ENCODE peak calls at places on chromosome 1, in five cellular contexts. H, V, A, D and G are unnamed samples.

GRCh38 chr1:112304151-112304550 is 91.9 kb upstream of the CTTNBP2NL start:
- DNase-seq in H (no peak), D (no peak), A (no peak), V (no peak), G (no peak)

GRCh38 chr1:183570451-183570850 is 19.8 kb downstream of the NCF2 start:
- DNase-seq in D (no peak), H (no peak), A (no peak), V (no peak), G (no peak)

GRCh38 chr1:43853161-43853921 is 80.3 kb upstream of the ARTN start:
- DNase-seq in D (peak; percentile 20), V (no peak), A (no peak), H (peak; percentile 26), G (peak; percentile 78)

GRCh38 chr1:173551699-173552098 is 51.2 kb downstream of the SLC9C2 start:
- DNase-seq in D (no peak), V (no peak), H (no peak), A (no peak), G (no peak)

GRCh38 chr1:180229483-180230415 is at the start of gene LHX4:
- DNase-seq in A (no peak), H (peak; percentile 80), D (peak; percentile 37), V (no peak), G (peak; percentile 74)

GRCh38 chr1:84327830-84328229 is 26.3 kb downstream of the SAMD13 start:
- DNase-seq in V (no peak), H (no peak), A (no peak), D (no peak), G (no peak)

GRCh38 chr1:45065083-45065482 is 53.0 kb downstream of the UROD start:
- DNase-seq in A (no peak), V (no peak), D (no peak), H (no peak), G (no peak)

GRCh38 chr1:235866207-235866912 is at the start of gene LYST:
- DNase-seq in A (no peak), D (peak; percentile 67), H (peak; percentile 33), V (peak; percentile 24), G (peak; percentile 39)

GRCh38 chr1:64038965-64039926 is 164.2 kb upstream of the UBE2U start:
- DNase-seq in A (peak; percentile 18), V (peak; percentile 47), D (no peak), H (peak; percentile 40), G (peak; percentile 88)

GRCh38 chr1:234942869-234943501 is 185.7 kb downstream of the TOMM20 start:
- DNase-seq in A (no peak), D (no peak), H (no peak), V (no peak), G (no peak)

GRCh38 chr1:102015728-102016127 is 19.0 kb upstream of the OLFM3 start:
- DNase-seq in V (no peak), H (no peak), A (no peak), D (no peak), G (no peak)

GRCh38 chr1:4263699-4264098 is 363.6 kb upstream of the C1orf174 start:
- DNase-seq in D (no peak), H (no peak), V (no peak), A (no peak), G (no peak)

GRCh38 chr1:226717256-226717909 is 21.7 kb downstream of the ITPKB start:
- DNase-seq in V (no peak), H (peak; percentile 68), D (no peak), A (no peak), G (no peak)

GRCh38 chr1:187577625-187578024 is 748.9 kb downstream of the PLA2G4A start:
- DNase-seq in H (no peak), D (no peak), A (no peak), V (no peak), G (no peak)

GRCh38 chr1:93614550-93615200 is 67.0 kb downstream of the BCAR3 start:
- DNase-seq in D (no peak), A (no peak), V (no peak), H (no peak), G (no peak)

GRCh38 chr1:165773324-165773965 is 4.8 kb upstream of the TMCO1 start:
- DNase-seq in D (no peak), A (no peak), V (no peak), H (peak; percentile 12), G (peak; percentile 56)

GRCh38 chr1:77541162-77541545 is 141.3 kb downstream of the ZZZ3 start:
- DNase-seq in H (no peak), A (no peak), V (no peak), D (no peak), G (no peak)

GRCh38 chr1:24252185-24252584 is 65.1 kb upstream of the IFNLR1 start:
- DNase-seq in V (no peak), A (no peak), H (no peak), D (no peak), G (no peak)

GRCh38 chr1:42931911-42932422 is 26.7 kb downstream of the SLC2A1 start:
- DNase-seq in H (no peak), D (peak; percentile 77), V (no peak), A (peak; percentile 39), G (no peak)

GRCh38 chr1:157176591-157177121 is 38.5 kb upstream of the ETV3 start:
- DNase-seq in D (no peak), A (no peak), H (no peak), V (no peak), G (no peak)

GRCh38 chr1:74512516-74512915 is at the start of gene LRRC53:
- DNase-seq in V (no peak), D (no peak), H (no peak), A (no peak), G (no peak)

GRCh38 chr1:2294033-2294640 is 66.0 kb downstream of the SKI start:
- DNase-seq in H (no peak), V (no peak), D (no peak), A (no peak), G (no peak)